ENCODE peak calls at places on chromosomes 7 and 10, in four cellular contexts. One of them, this sample, is unnamed.

GRCh38 chr10:94315975-94316464 is 46.7 kb downstream of the NOC3L start:
- DNase-seq in Caki2: no peak
- DNase-seq in endothelial cell: no peak
- DNase-seq in adrenal gland: no peak
- DNase-seq in this sample: no peak

GRCh38 chr10:78805176-78805575 is 263.6 kb upstream of the ZMIZ1 start:
- DNase-seq in Caki2: peak; percentile 11
- DNase-seq in endothelial cell: no peak
- DNase-seq in adrenal gland: peak; percentile 13
- DNase-seq in this sample: peak; percentile 65

GRCh38 chr10:44949915-44950314 is 9.7 kb upstream of the RASSF4 start:
- DNase-seq in Caki2: no peak
- DNase-seq in endothelial cell: no peak
- DNase-seq in adrenal gland: no peak
- DNase-seq in this sample: no peak

GRCh38 chr7:137904826-137905225 is 58.1 kb upstream of the DGKI start:
- DNase-seq in Caki2: no peak
- DNase-seq in endothelial cell: no peak
- DNase-seq in adrenal gland: no peak
- DNase-seq in this sample: no peak

GRCh38 chr7:115637123-115637522 is 393.4 kb downstream of the TFEC start:
- DNase-seq in Caki2: no peak
- DNase-seq in endothelial cell: no peak
- DNase-seq in adrenal gland: no peak
- DNase-seq in this sample: no peak

GRCh38 chr7:81621893-81622292 is 148.0 kb downstream of the HGF start:
- DNase-seq in Caki2: no peak
- DNase-seq in endothelial cell: no peak
- DNase-seq in adrenal gland: no peak
- DNase-seq in this sample: no peak

GRCh38 chr10:56349611-56350010 is 11.4 kb downstream of the ZWINT start:
- DNase-seq in Caki2: no peak
- DNase-seq in endothelial cell: no peak
- DNase-seq in adrenal gland: no peak
- DNase-seq in this sample: no peak

GRCh38 chr10:93379366-93380042 is 102.6 kb downstream of the MYOF start:
- DNase-seq in Caki2: no peak
- DNase-seq in endothelial cell: no peak
- DNase-seq in adrenal gland: no peak
- DNase-seq in this sample: peak; percentile 69

GRCh38 chr7:33237034-33237433 is 107.7 kb downstream of the BBS9 start:
- DNase-seq in Caki2: no peak
- DNase-seq in endothelial cell: no peak
- DNase-seq in adrenal gland: no peak
- DNase-seq in this sample: no peak

GRCh38 chr10:110932505-110933180 is 13.2 kb downstream of the SHOC2 start:
- DNase-seq in Caki2: no peak
- DNase-seq in endothelial cell: no peak
- DNase-seq in adrenal gland: no peak
- DNase-seq in this sample: peak; percentile 31

GRCh38 chr10:14500172-14500765 is 169.5 kb upstream of the FRMD4A start:
- DNase-seq in Caki2: no peak
- DNase-seq in endothelial cell: no peak
- DNase-seq in adrenal gland: no peak
- DNase-seq in this sample: no peak

GRCh38 chr10:17787087-17787942 is 21.8 kb upstream of the MRC1 start:
- DNase-seq in Caki2: no peak
- DNase-seq in endothelial cell: no peak
- DNase-seq in adrenal gland: no peak
- DNase-seq in this sample: peak; percentile 89

GRCh38 chr10:77737608-77738007 is 100.0 kb upstream of the KCNMA1 start:
- DNase-seq in Caki2: peak; percentile 59
- DNase-seq in endothelial cell: no peak
- DNase-seq in adrenal gland: no peak
- DNase-seq in this sample: peak; percentile 95

GRCh38 chr7:157080111-157080730 is 58.5 kb upstream of the UBE3C start:
- DNase-seq in Caki2: no peak
- DNase-seq in endothelial cell: no peak
- DNase-seq in adrenal gland: no peak
- DNase-seq in this sample: peak; percentile 6

GRCh38 chr10:88379575-88379974 is 203.5 kb downstream of the RNLS start:
- DNase-seq in Caki2: no peak
- DNase-seq in endothelial cell: no peak
- DNase-seq in adrenal gland: peak; percentile 13
- DNase-seq in this sample: peak; percentile 62

GRCh38 chr10:127550861-127551260 is 1.8 kb downstream of the NPS start:
- DNase-seq in Caki2: no peak
- DNase-seq in endothelial cell: no peak
- DNase-seq in adrenal gland: no peak
- DNase-seq in this sample: no peak

GRCh38 chr7:27156901-27157716 is 634 bp upstream of the HOXA7 start:
- DNase-seq in Caki2: no peak
- DNase-seq in endothelial cell: no peak
- DNase-seq in adrenal gland: no peak
- DNase-seq in this sample: no peak

GRCh38 chr10:101650841-101651240 is 44.1 kb downstream of the FBXW4 start:
- DNase-seq in Caki2: no peak
- DNase-seq in endothelial cell: no peak
- DNase-seq in adrenal gland: no peak
- DNase-seq in this sample: no peak

GRCh38 chr10:98467506-98468318 is 21.0 kb upstream of the HPS1 start:
- DNase-seq in Caki2: peak; percentile 67
- DNase-seq in endothelial cell: peak; percentile 43
- DNase-seq in adrenal gland: peak; percentile 79
- DNase-seq in this sample: peak; percentile 73

GRCh38 chr7:37097983-37098382 is 350.7 kb downstream of the ELMO1 start:
- DNase-seq in Caki2: no peak
- DNase-seq in endothelial cell: no peak
- DNase-seq in adrenal gland: no peak
- DNase-seq in this sample: peak; percentile 21

GRCh38 chr10:104267721-104268690 is 978 bp upstream of the GSTO2 start:
- DNase-seq in Caki2: no peak
- DNase-seq in endothelial cell: no peak
- DNase-seq in adrenal gland: no peak
- DNase-seq in this sample: peak; percentile 11

GRCh38 chr7:135706038-135706742 is 21.8 kb downstream of the SLC13A4 start:
- DNase-seq in Caki2: no peak
- DNase-seq in endothelial cell: no peak
- DNase-seq in adrenal gland: no peak
- DNase-seq in this sample: no peak

GRCh38 chr7:128274890-128275603 is 34.0 kb downstream of the LEP start:
- DNase-seq in Caki2: no peak
- DNase-seq in endothelial cell: no peak
- DNase-seq in adrenal gland: no peak
- DNase-seq in this sample: no peak

GRCh38 chr10:71705582-71705981 is 14.0 kb downstream of the C10orf105 start:
- DNase-seq in Caki2: no peak
- DNase-seq in endothelial cell: no peak
- DNase-seq in adrenal gland: no peak
- DNase-seq in this sample: peak; percentile 33

GRCh38 chr10:80253266-80253962 is 36.0 kb downstream of the MAT1A start:
- DNase-seq in Caki2: no peak
- DNase-seq in endothelial cell: no peak
- DNase-seq in adrenal gland: no peak
- DNase-seq in this sample: no peak

GRCh38 chr10:4086041-4086886 is 301.3 kb upstream of the KLF6 start:
- DNase-seq in Caki2: no peak
- DNase-seq in endothelial cell: no peak
- DNase-seq in adrenal gland: peak; percentile 30
- DNase-seq in this sample: no peak

This sample was measured in mammary epithelial cell.